ENCODE peak calls at places on chromosomes 2 and 18, in nine cellular contexts. L is HCT116, O is H1, M is endothelial cell of umbilical vein, C is K562, Y is GM12878, A is Peyer's patch, U is A549, V is breast epithelium. S is an unnamed sample.

GRCh38 chr2:86072271-86072858 is 33.3 kb downstream of the POLR1A start:
- DNase-seq in Y (no peak), O (no peak), M (peak; percentile 84), A (peak; percentile 68), L (no peak), U (peak; percentile 55), V (peak; percentile 80), C (no peak), S (peak; percentile 91)

GRCh38 chr2:85448840-85449588 is 30.5 kb downstream of the SH2D6 start:
- DNase-seq in M (no peak), C (no peak), U (no peak), L (no peak), A (no peak), O (no peak), V (no peak), Y (no peak), S (peak; percentile 60)

GRCh38 chr2:147806846-147807245 is 38.0 kb upstream of the ACVR2A start:
- DNase-seq in Y (no peak), C (no peak), O (no peak), L (no peak), U (no peak), A (no peak), M (no peak), V (no peak), S (no peak)

GRCh38 chr18:79905389-79905911 is 46.0 kb downstream of the SLC66A2 start:
- DNase-seq in A (no peak), U (no peak), L (no peak), Y (no peak), V (no peak), O (no peak), M (no peak), C (no peak), S (no peak)

GRCh38 chr2:113253453-113253852 is 25.3 kb downstream of the PAX8 start:
- DNase-seq in C (no peak), O (no peak), A (no peak), L (no peak), M (no peak), Y (no peak), V (no peak), U (no peak), S (no peak)

GRCh38 chr2:119158563-119159347 is at the start of gene C1QL2:
- DNase-seq in Y (no peak), U (peak; percentile 31), O (no peak), A (no peak), V (no peak), M (no peak), L (no peak), C (no peak), S (no peak)

GRCh38 chr2:127673304-127674069 is 1.8 kb downstream of the LIMS2 start:
- DNase-seq in U (no peak), Y (no peak), V (no peak), O (no peak), C (no peak), L (no peak), A (no peak), M (no peak), S (no peak)

GRCh38 chr2:60998628-60999545 is 18.6 kb upstream of the PEX13 start:
- DNase-seq in O (no peak), Y (no peak), M (peak; percentile 70), V (no peak), C (peak; percentile 20), A (no peak), L (no peak), U (peak; percentile 67), S (no peak)

GRCh38 chr2:173064231-173064805 is 11.3 kb upstream of the MAP3K20 start:
- DNase-seq in Y (no peak), V (no peak), L (no peak), O (no peak), U (no peak), C (no peak), A (no peak), M (no peak), S (no peak)

GRCh38 chr2:510839-511238 is 166.4 kb downstream of the TMEM18 start:
- DNase-seq in V (no peak), O (no peak), M (no peak), C (no peak), Y (no peak), L (no peak), U (no peak), A (no peak), S (no peak)

GRCh38 chr2:237487496-237487895 is 445 bp downstream of the MLPH start:
- DNase-seq in U (no peak), A (no peak), C (no peak), V (no peak), O (no peak), M (no peak), Y (no peak), L (no peak), S (no peak)

GRCh38 chr2:237488295-237488694 is 1.2 kb downstream of the MLPH start:
- DNase-seq in L (no peak), U (peak; percentile 80), Y (no peak), V (no peak), O (no peak), M (no peak), C (no peak), A (no peak), S (no peak)

GRCh38 chr2:237490009-237490804 is 3.2 kb downstream of the MLPH start:
- DNase-seq in L (no peak), A (no peak), V (no peak), M (no peak), C (no peak), O (no peak), U (no peak), Y (no peak), S (no peak)

GRCh38 chr2:237490805-237491194 is 3.7 kb downstream of the MLPH start:
- DNase-seq in U (no peak), V (no peak), L (no peak), O (no peak), C (no peak), A (no peak), Y (no peak), M (no peak), S (no peak)

GRCh38 chr2:237488901-237489860 is 2.1 kb downstream of the MLPH start:
- DNase-seq in U (peak; percentile 86), M (no peak), O (no peak), A (no peak), V (peak; percentile 59), Y (no peak), C (no peak), L (no peak), S (no peak)
- TF ChIP-seq POLR2A in U (no peak), M (no peak), O (no peak), A (peak; percentile 21), V (no peak), Y (no peak), C (no peak), L (no peak), S (no peak)

GRCh38 chr2:233816334-233816733 is 38.0 kb downstream of the HJURP start:
- DNase-seq in O (no peak), V (no peak), A (no peak), C (no peak), L (no peak), M (no peak), U (no peak), Y (no peak), S (no peak)
- TF ChIP-seq POLR2A in O (no peak), V (no peak), A (no peak), C (no peak), L (no peak), M (no peak), U (no peak), Y (no peak), S (no peak)

GRCh38 chr2:40371525-40372277 is 80.2 kb downstream of the SLC8A1 start:
- DNase-seq in A (no peak), U (no peak), Y (no peak), C (no peak), V (no peak), L (no peak), M (no peak), O (peak; percentile 2), S (peak; percentile 37)
- TF ChIP-seq POLR2A in A (no peak), U (no peak), Y (no peak), C (no peak), V (no peak), L (no peak), M (no peak), O (no peak), S (no peak)

DNA sequence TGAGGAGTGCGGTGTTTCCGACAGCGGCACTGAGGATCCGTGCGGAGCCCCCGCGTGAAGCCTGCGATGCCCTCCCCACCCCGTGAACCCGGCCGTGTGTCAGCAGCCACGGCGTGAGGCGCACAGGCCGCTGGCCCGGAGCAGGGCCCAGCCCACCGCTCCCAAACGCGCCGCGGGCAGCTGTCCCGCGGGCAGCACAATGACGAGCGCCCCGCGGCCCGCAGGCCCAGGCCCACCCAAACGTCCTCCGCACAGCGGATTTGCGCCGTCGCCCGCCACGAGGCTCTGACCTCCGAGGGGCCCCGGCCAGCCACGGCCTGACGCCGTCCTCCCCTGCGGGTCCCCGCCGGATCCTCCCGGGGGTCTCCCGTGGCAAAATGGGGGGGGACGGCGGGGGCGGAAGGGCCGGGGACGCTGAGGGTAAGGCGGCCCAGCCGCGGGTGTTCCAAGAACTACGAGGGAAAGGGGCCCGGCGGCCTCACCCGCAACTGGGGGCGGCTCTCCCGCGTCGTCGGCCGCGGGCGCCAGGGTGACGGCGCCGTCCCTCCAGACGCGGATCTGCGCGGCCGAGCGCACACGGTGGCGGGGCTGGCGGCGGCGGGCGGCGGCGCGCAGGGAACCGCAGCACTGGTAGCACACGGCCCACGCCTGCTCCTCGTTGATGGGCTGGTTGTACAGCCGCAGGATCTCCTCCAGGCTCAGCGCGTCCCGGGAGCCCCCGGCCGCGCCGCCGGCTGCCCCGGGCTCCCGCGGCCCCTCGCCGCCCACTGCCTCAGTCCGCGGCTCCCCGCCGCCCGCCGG is 659 bp downstream of the SPIRE1 start:
- DNase-seq in C (peak; percentile 54), M (peak; percentile 29), Y (no peak), L (no peak), O (no peak), V (no peak), A (no peak), U (peak; percentile 13), S (peak; percentile 58)
- TF ChIP-seq POLR2A in C (no peak), M (no peak), Y (no peak), L (no peak), O (no peak), V (no peak), A (no peak), U (no peak), S (peak; percentile 48)

GRCh38 chr2:218021536-218022071 is 18.8 kb upstream of the TNS1 start:
- DNase-seq in C (no peak), V (no peak), A (no peak), Y (no peak), M (no peak), U (no peak), O (no peak), L (no peak), S (no peak)
- TF ChIP-seq POLR2A in C (no peak), V (no peak), A (no peak), Y (no peak), M (no peak), U (no peak), O (no peak), L (no peak), S (no peak)

S was measured in adrenal gland.